ENCODE peak calls at places on chromosome 4, in seven cellular contexts. D, X, I, Z, L, M and T are unnamed samples.

GRCh38 chr4:153476829-153477574 is 10.8 kb downstream of the TMEM131L start:
- ATAC-seq in X (no peak), Z (no peak), L (no peak), D (no peak), M (no peak), I (no peak), T (no peak)

GRCh38 chr4:7255488-7255881 is 63.1 kb downstream of the SORCS2 start:
- ATAC-seq in I (no peak), X (no peak), D (no peak), M (no peak), Z (no peak), L (no peak), T (no peak)

GRCh38 chr4:158519226-158519625 is 2.5 kb upstream of the RXFP1 start:
- ATAC-seq in D (no peak), L (no peak), M (no peak), Z (no peak), I (no peak), X (no peak), T (no peak)

GRCh38 chr4:77040265-77040664 is 35.5 kb downstream of the CCNI start:
- ATAC-seq in M (no peak), Z (peak), X (no peak), I (no peak), D (no peak), L (no peak), T (peak)

GRCh38 chr4:28402751-28403150 is 1542.1 kb downstream of the STIM2 start:
- ATAC-seq in M (no peak), L (no peak), X (no peak), Z (no peak), D (no peak), I (no peak), T (no peak)

GRCh38 chr4:40238008-40238699 is 41.3 kb downstream of the RHOH start:
- ATAC-seq in Z (no peak), M (no peak), L (no peak), X (peak), D (no peak), I (peak), T (no peak)

GRCh38 chr4:1676605-1677525 is 7.2 kb downstream of the FAM53A start:
- ATAC-seq in M (no peak), I (no peak), X (no peak), L (no peak), D (no peak), Z (no peak), T (no peak)

GRCh38 chr4:108849611-108850406 is 87.0 kb upstream of the ETNPPL start:
- ATAC-seq in D (no peak), Z (peak), L (no peak), X (no peak), M (no peak), I (peak), T (peak)

GRCh38 chr4:129344058-129344457 is 248.1 kb downstream of the C4orf33 start:
- ATAC-seq in X (no peak), D (peak), L (peak), M (peak), Z (peak), I (peak), T (peak)

GRCh38 chr4:36823199-36823967 is 421.2 kb upstream of the NWD2 start:
- ATAC-seq in X (no peak), M (no peak), L (no peak), D (no peak), I (no peak), Z (no peak), T (no peak)

GRCh38 chr4:6773106-6773505 is 9.4 kb upstream of the KIAA0232 start:
- ATAC-seq in D (peak), Z (no peak), M (no peak), L (no peak), I (no peak), X (no peak), T (no peak)

GRCh38 chr4:174284181-174284886 is 623 bp downstream of the CEP44 start:
- ATAC-seq in M (peak), L (peak), I (peak), X (no peak), D (peak), Z (peak), T (peak)

GRCh38 chr4:44145868-44146267 is 302.7 kb downstream of the KCTD8 start:
- ATAC-seq in I (no peak), Z (no peak), M (no peak), D (no peak), X (no peak), L (no peak), T (no peak)

GRCh38 chr4:87865960-87866598 is 33.3 kb downstream of the MEPE start:
- ATAC-seq in D (peak), I (no peak), X (no peak), Z (peak), L (peak), M (no peak), T (no peak)

GRCh38 chr4:121742794-121743193 is 22.2 kb downstream of the SMIM43 start:
- ATAC-seq in Z (no peak), D (no peak), I (no peak), X (no peak), M (no peak), L (no peak), T (no peak)

GRCh38 chr4:16197842-16198241 is 28.4 kb downstream of the TAPT1 start:
- ATAC-seq in I (no peak), M (no peak), L (no peak), Z (no peak), D (no peak), X (no peak), T (no peak)

GRCh38 chr4:20678382-20678781 is 21.9 kb upstream of the PACRGL start:
- ATAC-seq in X (no peak), M (no peak), L (no peak), Z (no peak), D (no peak), I (no peak), T (no peak)